ENCODE peak calls at places on chromosomes 7 and 10, in ten cellular contexts. J is amniotic stem cell; M is endothelial cell of umbilical vein; R is cardiac fibroblast; F is NCI-H1092; B is activated effector memory CD4-positive, alpha-beta T cell treated with anti-CD3 and anti-CD28 coated beads, Interleukin-2, amount 50 U/mL, for 16 hours; H is NCI-H345; V is stimulated activated CD8-positive, alpha-beta memory T cell treated with anti-CD3 and anti-CD28 coated beads, Interleukin-7, amount 100 ng/mL, for 4 hours; D is aorta; T is mammary epithelial cell. L is an unnamed sample.

GRCh38 chr10:70578371-70578947 is 24.1 kb downstream of the PRF1 start:
- DNase-seq in M (no peak), H (peak; percentile 18), F (no peak), B (peak; percentile 80), D (peak; percentile 20), J (no peak), V (peak; percentile 74), R (peak; percentile 80), T (peak; percentile 97), L (no peak)

GRCh38 chr7:123770378-123770777 is 21.6 kb upstream of the WASL start:
- DNase-seq in T (peak; percentile 97), H (no peak), J (no peak), B (no peak), D (no peak), F (no peak), V (no peak), M (no peak), R (peak; percentile 93), L (no peak)

GRCh38 chr7:120926943-120927346 is 23.6 kb upstream of the ING3 start:
- DNase-seq in J (no peak), T (peak; percentile 20), D (no peak), H (no peak), F (no peak), M (no peak), B (no peak), R (no peak), V (no peak), L (no peak)

GRCh38 chr7:128858380-128859231 is 4.0 kb upstream of the ATP6V1F start:
- DNase-seq in J (no peak), T (no peak), B (no peak), H (no peak), M (no peak), V (no peak), F (no peak), D (no peak), R (no peak), L (no peak)

GRCh38 chr10:125325326-125325725 is 165.0 kb upstream of the CTBP2 start:
- DNase-seq in J (no peak), D (no peak), T (no peak), B (no peak), F (no peak), R (no peak), H (no peak), V (no peak), M (no peak), L (no peak)

GRCh38 chr10:271201-271600 is 135.9 kb downstream of the ZMYND11 start:
- DNase-seq in D (no peak), B (no peak), V (no peak), T (no peak), H (no peak), R (peak; percentile 44), M (no peak), F (no peak), J (no peak), L (no peak)

GRCh38 chr7:81383848-81384247 is 386.0 kb downstream of the HGF start:
- DNase-seq in T (no peak), D (no peak), H (no peak), B (no peak), R (no peak), M (no peak), V (no peak), J (no peak), F (no peak), L (no peak)

GRCh38 chr7:112162161-112163020 is 43.8 kb downstream of the DOCK4 start:
- DNase-seq in M (peak; percentile 98), V (no peak), R (peak; percentile 68), H (peak; percentile 86), J (no peak), B (no peak), F (peak; percentile 66), D (no peak), T (no peak), L (no peak)

GRCh38 chr7:141356096-141356495 is 195.1 kb upstream of the AGK start:
- DNase-seq in V (no peak), M (peak; percentile 76), R (peak; percentile 40), D (no peak), T (no peak), F (no peak), J (no peak), B (no peak), H (no peak), L (no peak)